ENCODE peak calls at places on chromosomes 1 and 21, in ten cellular contexts. One of them, this sample, is unnamed.

GRCh38 chr1:229059671-229060079 is 211.2 kb upstream of the RAB4A start:
- DNase-seq in activated CD4-positive, alpha-beta T cell treated with anti-CD3 and anti-CD28 coated beads, Interleukin-2, amount 50 U/mL, for 48 hours: no peak
- DNase-seq in Right ventricle myocardium superior: peak; percentile 68
- DNase-seq in glutamatergic neuron: no peak
- DNase-seq in body of pancreas: no peak
- DNase-seq in lower lobe of right lung: no peak
- DNase-seq in T-helper 2 cell: no peak
- DNase-seq in NCI-H2171 treated with DMSO at 0.1 percent for 48 hours: no peak
- DNase-seq in stimulated activated CD4-positive, alpha-beta T cell treated with anti-CD3 and anti-CD28 coated beads, TNF-alpha, amount 100 ng/mL, for 1 hour: no peak
- DNase-seq in fibroblast of mammary gland: peak; percentile 81
- DNase-seq in this sample: no peak

GRCh38 chr1:29650041-29650400 is 413.7 kb downstream of the PTPRU start:
- DNase-seq in activated CD4-positive, alpha-beta T cell treated with anti-CD3 and anti-CD28 coated beads, Interleukin-2, amount 50 U/mL, for 48 hours: no peak
- DNase-seq in T-helper 2 cell: no peak
- DNase-seq in glutamatergic neuron: no peak
- DNase-seq in NCI-H2171 treated with DMSO at 0.1 percent for 48 hours: no peak
- DNase-seq in Right ventricle myocardium superior: no peak
- DNase-seq in lower lobe of right lung: no peak
- DNase-seq in body of pancreas: no peak
- DNase-seq in fibroblast of mammary gland: no peak
- DNase-seq in stimulated activated CD4-positive, alpha-beta T cell treated with anti-CD3 and anti-CD28 coated beads, TNF-alpha, amount 100 ng/mL, for 1 hour: no peak
- DNase-seq in this sample: no peak

GRCh38 chr1:153779781-153780541 is 4.8 kb downstream of the SLC27A3 start:
- DNase-seq in T-helper 2 cell: no peak
- DNase-seq in NCI-H2171 treated with DMSO at 0.1 percent for 48 hours: no peak
- DNase-seq in glutamatergic neuron: no peak
- DNase-seq in activated CD4-positive, alpha-beta T cell treated with anti-CD3 and anti-CD28 coated beads, Interleukin-2, amount 50 U/mL, for 48 hours: no peak
- DNase-seq in fibroblast of mammary gland: no peak
- DNase-seq in body of pancreas: peak; percentile 49
- DNase-seq in Right ventricle myocardium superior: no peak
- DNase-seq in lower lobe of right lung: peak; percentile 32
- DNase-seq in stimulated activated CD4-positive, alpha-beta T cell treated with anti-CD3 and anti-CD28 coated beads, TNF-alpha, amount 100 ng/mL, for 1 hour: no peak
- DNase-seq in this sample: no peak

GRCh38 chr1:212667223-212668139 is 32.2 kb downstream of the BATF3 start:
- DNase-seq in lower lobe of right lung: no peak
- DNase-seq in Right ventricle myocardium superior: no peak
- DNase-seq in T-helper 2 cell: no peak
- DNase-seq in stimulated activated CD4-positive, alpha-beta T cell treated with anti-CD3 and anti-CD28 coated beads, TNF-alpha, amount 100 ng/mL, for 1 hour: no peak
- DNase-seq in glutamatergic neuron: peak; percentile 59
- DNase-seq in activated CD4-positive, alpha-beta T cell treated with anti-CD3 and anti-CD28 coated beads, Interleukin-2, amount 50 U/mL, for 48 hours: no peak
- DNase-seq in body of pancreas: no peak
- DNase-seq in fibroblast of mammary gland: peak; percentile 97
- DNase-seq in NCI-H2171 treated with DMSO at 0.1 percent for 48 hours: peak; percentile 84
- DNase-seq in this sample: no peak

GRCh38 chr1:243710467-243710866 is 139.6 kb downstream of the AKT3 start:
- DNase-seq in T-helper 2 cell: no peak
- DNase-seq in fibroblast of mammary gland: no peak
- DNase-seq in NCI-H2171 treated with DMSO at 0.1 percent for 48 hours: no peak
- DNase-seq in body of pancreas: no peak
- DNase-seq in lower lobe of right lung: no peak
- DNase-seq in activated CD4-positive, alpha-beta T cell treated with anti-CD3 and anti-CD28 coated beads, Interleukin-2, amount 50 U/mL, for 48 hours: no peak
- DNase-seq in stimulated activated CD4-positive, alpha-beta T cell treated with anti-CD3 and anti-CD28 coated beads, TNF-alpha, amount 100 ng/mL, for 1 hour: no peak
- DNase-seq in glutamatergic neuron: no peak
- DNase-seq in Right ventricle myocardium superior: no peak
- DNase-seq in this sample: no peak

GRCh38 chr1:181453541-181454201 is 29.6 kb upstream of the CACNA1E start:
- DNase-seq in fibroblast of mammary gland: no peak
- DNase-seq in NCI-H2171 treated with DMSO at 0.1 percent for 48 hours: no peak
- DNase-seq in lower lobe of right lung: no peak
- DNase-seq in activated CD4-positive, alpha-beta T cell treated with anti-CD3 and anti-CD28 coated beads, Interleukin-2, amount 50 U/mL, for 48 hours: no peak
- DNase-seq in stimulated activated CD4-positive, alpha-beta T cell treated with anti-CD3 and anti-CD28 coated beads, TNF-alpha, amount 100 ng/mL, for 1 hour: no peak
- DNase-seq in Right ventricle myocardium superior: no peak
- DNase-seq in T-helper 2 cell: no peak
- DNase-seq in glutamatergic neuron: no peak
- DNase-seq in body of pancreas: no peak
- DNase-seq in this sample: no peak

GRCh38 chr21:34935868-34936267 is 113.2 kb downstream of the RUNX1 start:
- DNase-seq in stimulated activated CD4-positive, alpha-beta T cell treated with anti-CD3 and anti-CD28 coated beads, TNF-alpha, amount 100 ng/mL, for 1 hour: no peak
- DNase-seq in glutamatergic neuron: no peak
- DNase-seq in Right ventricle myocardium superior: no peak
- DNase-seq in fibroblast of mammary gland: peak; percentile 26
- DNase-seq in NCI-H2171 treated with DMSO at 0.1 percent for 48 hours: no peak
- DNase-seq in lower lobe of right lung: no peak
- DNase-seq in T-helper 2 cell: no peak
- DNase-seq in activated CD4-positive, alpha-beta T cell treated with anti-CD3 and anti-CD28 coated beads, Interleukin-2, amount 50 U/mL, for 48 hours: no peak
- DNase-seq in body of pancreas: no peak
- DNase-seq in this sample: no peak

GRCh38 chr1:213051127-213051880 is at the start of gene RPS6KC1:
- DNase-seq in glutamatergic neuron: peak; percentile 89
- DNase-seq in T-helper 2 cell: peak; percentile 68
- DNase-seq in Right ventricle myocardium superior: peak; percentile 92
- DNase-seq in NCI-H2171 treated with DMSO at 0.1 percent for 48 hours: peak; percentile 93
- DNase-seq in activated CD4-positive, alpha-beta T cell treated with anti-CD3 and anti-CD28 coated beads, Interleukin-2, amount 50 U/mL, for 48 hours: peak; percentile 86
- DNase-seq in fibroblast of mammary gland: peak; percentile 79
- DNase-seq in stimulated activated CD4-positive, alpha-beta T cell treated with anti-CD3 and anti-CD28 coated beads, TNF-alpha, amount 100 ng/mL, for 1 hour: peak; percentile 58
- DNase-seq in body of pancreas: peak; percentile 80
- DNase-seq in lower lobe of right lung: peak; percentile 93
- DNase-seq in this sample: peak; percentile 94

GRCh38 chr1:112849425-112849966 is 106.5 kb downstream of the SLC16A1 start:
- DNase-seq in glutamatergic neuron: peak; percentile 71
- DNase-seq in Right ventricle myocardium superior: peak; percentile 41
- DNase-seq in body of pancreas: no peak
- DNase-seq in stimulated activated CD4-positive, alpha-beta T cell treated with anti-CD3 and anti-CD28 coated beads, TNF-alpha, amount 100 ng/mL, for 1 hour: no peak
- DNase-seq in lower lobe of right lung: no peak
- DNase-seq in T-helper 2 cell: no peak
- DNase-seq in activated CD4-positive, alpha-beta T cell treated with anti-CD3 and anti-CD28 coated beads, Interleukin-2, amount 50 U/mL, for 48 hours: peak; percentile 1
- DNase-seq in fibroblast of mammary gland: peak; percentile 28
- DNase-seq in NCI-H2171 treated with DMSO at 0.1 percent for 48 hours: peak; percentile 76
- DNase-seq in this sample: no peak

GRCh38 chr1:107794571-107794970 is 170.4 kb downstream of the VAV3 start:
- DNase-seq in body of pancreas: no peak
- DNase-seq in Right ventricle myocardium superior: no peak
- DNase-seq in stimulated activated CD4-positive, alpha-beta T cell treated with anti-CD3 and anti-CD28 coated beads, TNF-alpha, amount 100 ng/mL, for 1 hour: no peak
- DNase-seq in glutamatergic neuron: no peak
- DNase-seq in T-helper 2 cell: no peak
- DNase-seq in lower lobe of right lung: no peak
- DNase-seq in fibroblast of mammary gland: no peak
- DNase-seq in activated CD4-positive, alpha-beta T cell treated with anti-CD3 and anti-CD28 coated beads, Interleukin-2, amount 50 U/mL, for 48 hours: no peak
- DNase-seq in NCI-H2171 treated with DMSO at 0.1 percent for 48 hours: no peak
- DNase-seq in this sample: no peak

GRCh38 chr21:28903448-28903847 is 89.2 kb downstream of the LTN1 start:
- DNase-seq in stimulated activated CD4-positive, alpha-beta T cell treated with anti-CD3 and anti-CD28 coated beads, TNF-alpha, amount 100 ng/mL, for 1 hour: no peak
- DNase-seq in lower lobe of right lung: no peak
- DNase-seq in Right ventricle myocardium superior: no peak
- DNase-seq in fibroblast of mammary gland: no peak
- DNase-seq in glutamatergic neuron: no peak
- DNase-seq in body of pancreas: no peak
- DNase-seq in T-helper 2 cell: no peak
- DNase-seq in activated CD4-positive, alpha-beta T cell treated with anti-CD3 and anti-CD28 coated beads, Interleukin-2, amount 50 U/mL, for 48 hours: no peak
- DNase-seq in NCI-H2171 treated with DMSO at 0.1 percent for 48 hours: no peak
- DNase-seq in this sample: no peak

GRCh38 chr1:88774151-88774556 is 90.1 kb downstream of the PKN2 start:
- DNase-seq in T-helper 2 cell: no peak
- DNase-seq in glutamatergic neuron: no peak
- DNase-seq in activated CD4-positive, alpha-beta T cell treated with anti-CD3 and anti-CD28 coated beads, Interleukin-2, amount 50 U/mL, for 48 hours: peak; percentile 9
- DNase-seq in fibroblast of mammary gland: no peak
- DNase-seq in Right ventricle myocardium superior: no peak
- DNase-seq in lower lobe of right lung: no peak
- DNase-seq in stimulated activated CD4-positive, alpha-beta T cell treated with anti-CD3 and anti-CD28 coated beads, TNF-alpha, amount 100 ng/mL, for 1 hour: no peak
- DNase-seq in body of pancreas: no peak
- DNase-seq in NCI-H2171 treated with DMSO at 0.1 percent for 48 hours: no peak
- DNase-seq in this sample: no peak

GRCh38 chr1:6686294-6686693 is 15.3 kb downstream of the DNAJC11 start:
- DNase-seq in fibroblast of mammary gland: peak; percentile 12
- DNase-seq in NCI-H2171 treated with DMSO at 0.1 percent for 48 hours: no peak
- DNase-seq in body of pancreas: no peak
- DNase-seq in lower lobe of right lung: no peak
- DNase-seq in Right ventricle myocardium superior: no peak
- DNase-seq in T-helper 2 cell: no peak
- DNase-seq in activated CD4-positive, alpha-beta T cell treated with anti-CD3 and anti-CD28 coated beads, Interleukin-2, amount 50 U/mL, for 48 hours: no peak
- DNase-seq in stimulated activated CD4-positive, alpha-beta T cell treated with anti-CD3 and anti-CD28 coated beads, TNF-alpha, amount 100 ng/mL, for 1 hour: no peak
- DNase-seq in glutamatergic neuron: no peak
- DNase-seq in this sample: no peak

GRCh38 chr1:220921991-220922390 is 42.7 kb downstream of the HLX start:
- DNase-seq in glutamatergic neuron: no peak
- DNase-seq in lower lobe of right lung: no peak
- DNase-seq in body of pancreas: no peak
- DNase-seq in stimulated activated CD4-positive, alpha-beta T cell treated with anti-CD3 and anti-CD28 coated beads, TNF-alpha, amount 100 ng/mL, for 1 hour: no peak
- DNase-seq in T-helper 2 cell: no peak
- DNase-seq in NCI-H2171 treated with DMSO at 0.1 percent for 48 hours: no peak
- DNase-seq in activated CD4-positive, alpha-beta T cell treated with anti-CD3 and anti-CD28 coated beads, Interleukin-2, amount 50 U/mL, for 48 hours: no peak
- DNase-seq in fibroblast of mammary gland: no peak
- DNase-seq in Right ventricle myocardium superior: no peak
- DNase-seq in this sample: no peak

GRCh38 chr1:22607154-22607553 is 29.3 kb upstream of the C1QA start:
- DNase-seq in stimulated activated CD4-positive, alpha-beta T cell treated with anti-CD3 and anti-CD28 coated beads, TNF-alpha, amount 100 ng/mL, for 1 hour: no peak
- DNase-seq in glutamatergic neuron: no peak
- DNase-seq in body of pancreas: no peak
- DNase-seq in T-helper 2 cell: no peak
- DNase-seq in NCI-H2171 treated with DMSO at 0.1 percent for 48 hours: no peak
- DNase-seq in lower lobe of right lung: peak; percentile 17
- DNase-seq in Right ventricle myocardium superior: no peak
- DNase-seq in fibroblast of mammary gland: no peak
- DNase-seq in activated CD4-positive, alpha-beta T cell treated with anti-CD3 and anti-CD28 coated beads, Interleukin-2, amount 50 U/mL, for 48 hours: no peak
- DNase-seq in this sample: peak; percentile 54

GRCh38 chr1:162380061-162380846 is 1.3 kb upstream of the C1orf226 start:
- DNase-seq in lower lobe of right lung: no peak
- DNase-seq in T-helper 2 cell: no peak
- DNase-seq in stimulated activated CD4-positive, alpha-beta T cell treated with anti-CD3 and anti-CD28 coated beads, TNF-alpha, amount 100 ng/mL, for 1 hour: no peak
- DNase-seq in glutamatergic neuron: no peak
- DNase-seq in Right ventricle myocardium superior: no peak
- DNase-seq in NCI-H2171 treated with DMSO at 0.1 percent for 48 hours: no peak
- DNase-seq in fibroblast of mammary gland: peak; percentile 20
- DNase-seq in body of pancreas: no peak
- DNase-seq in activated CD4-positive, alpha-beta T cell treated with anti-CD3 and anti-CD28 coated beads, Interleukin-2, amount 50 U/mL, for 48 hours: no peak
- DNase-seq in this sample: no peak

GRCh38 chr1:12572506-12572905 is 45.5 kb downstream of the DHRS3 start:
- DNase-seq in NCI-H2171 treated with DMSO at 0.1 percent for 48 hours: no peak
- DNase-seq in lower lobe of right lung: no peak
- DNase-seq in body of pancreas: no peak
- DNase-seq in fibroblast of mammary gland: peak; percentile 48
- DNase-seq in Right ventricle myocardium superior: no peak
- DNase-seq in activated CD4-positive, alpha-beta T cell treated with anti-CD3 and anti-CD28 coated beads, Interleukin-2, amount 50 U/mL, for 48 hours: no peak
- DNase-seq in T-helper 2 cell: no peak
- DNase-seq in stimulated activated CD4-positive, alpha-beta T cell treated with anti-CD3 and anti-CD28 coated beads, TNF-alpha, amount 100 ng/mL, for 1 hour: no peak
- DNase-seq in glutamatergic neuron: no peak
- DNase-seq in this sample: no peak

GRCh38 chr1:209783338-209783737 is 1.0 kb downstream of the C1orf74 start:
- DNase-seq in body of pancreas: no peak
- DNase-seq in NCI-H2171 treated with DMSO at 0.1 percent for 48 hours: no peak
- DNase-seq in lower lobe of right lung: no peak
- DNase-seq in activated CD4-positive, alpha-beta T cell treated with anti-CD3 and anti-CD28 coated beads, Interleukin-2, amount 50 U/mL, for 48 hours: no peak
- DNase-seq in Right ventricle myocardium superior: no peak
- DNase-seq in T-helper 2 cell: no peak
- DNase-seq in glutamatergic neuron: no peak
- DNase-seq in stimulated activated CD4-positive, alpha-beta T cell treated with anti-CD3 and anti-CD28 coated beads, TNF-alpha, amount 100 ng/mL, for 1 hour: no peak
- DNase-seq in fibroblast of mammary gland: no peak
- DNase-seq in this sample: no peak

GRCh38 chr1:232923739-232924386 is 26.5 kb upstream of the NTPCR start:
- DNase-seq in lower lobe of right lung: no peak
- DNase-seq in stimulated activated CD4-positive, alpha-beta T cell treated with anti-CD3 and anti-CD28 coated beads, TNF-alpha, amount 100 ng/mL, for 1 hour: no peak
- DNase-seq in activated CD4-positive, alpha-beta T cell treated with anti-CD3 and anti-CD28 coated beads, Interleukin-2, amount 50 U/mL, for 48 hours: peak; percentile 47
- DNase-seq in T-helper 2 cell: peak; percentile 72
- DNase-seq in Right ventricle myocardium superior: no peak
- DNase-seq in body of pancreas: no peak
- DNase-seq in fibroblast of mammary gland: peak; percentile 60
- DNase-seq in NCI-H2171 treated with DMSO at 0.1 percent for 48 hours: no peak
- DNase-seq in glutamatergic neuron: no peak
- DNase-seq in this sample: no peak

GRCh38 chr1:239976130-239976968 is 115.3 kb upstream of the FMN2 start:
- DNase-seq in stimulated activated CD4-positive, alpha-beta T cell treated with anti-CD3 and anti-CD28 coated beads, TNF-alpha, amount 100 ng/mL, for 1 hour: no peak
- DNase-seq in fibroblast of mammary gland: peak; percentile 67
- DNase-seq in T-helper 2 cell: no peak
- DNase-seq in NCI-H2171 treated with DMSO at 0.1 percent for 48 hours: peak; percentile 8
- DNase-seq in Right ventricle myocardium superior: no peak
- DNase-seq in glutamatergic neuron: peak; percentile 71
- DNase-seq in activated CD4-positive, alpha-beta T cell treated with anti-CD3 and anti-CD28 coated beads, Interleukin-2, amount 50 U/mL, for 48 hours: peak; percentile 38
- DNase-seq in lower lobe of right lung: no peak
- DNase-seq in body of pancreas: peak; percentile 62
- DNase-seq in this sample: no peak

GRCh38 chr21:15751037-15751436 is 21.3 kb downstream of the USP25 start:
- DNase-seq in T-helper 2 cell: no peak
- DNase-seq in Right ventricle myocardium superior: no peak
- DNase-seq in glutamatergic neuron: no peak
- DNase-seq in stimulated activated CD4-positive, alpha-beta T cell treated with anti-CD3 and anti-CD28 coated beads, TNF-alpha, amount 100 ng/mL, for 1 hour: no peak
- DNase-seq in NCI-H2171 treated with DMSO at 0.1 percent for 48 hours: no peak
- DNase-seq in fibroblast of mammary gland: no peak
- DNase-seq in lower lobe of right lung: no peak
- DNase-seq in activated CD4-positive, alpha-beta T cell treated with anti-CD3 and anti-CD28 coated beads, Interleukin-2, amount 50 U/mL, for 48 hours: no peak
- DNase-seq in body of pancreas: no peak
- DNase-seq in this sample: no peak

GRCh38 chr1:207863893-207864535 is 46.9 kb downstream of the CD34 start:
- DNase-seq in T-helper 2 cell: peak; percentile 32
- DNase-seq in fibroblast of mammary gland: no peak
- DNase-seq in glutamatergic neuron: no peak
- DNase-seq in stimulated activated CD4-positive, alpha-beta T cell treated with anti-CD3 and anti-CD28 coated beads, TNF-alpha, amount 100 ng/mL, for 1 hour: no peak
- DNase-seq in body of pancreas: no peak
- DNase-seq in lower lobe of right lung: no peak
- DNase-seq in NCI-H2171 treated with DMSO at 0.1 percent for 48 hours: no peak
- DNase-seq in activated CD4-positive, alpha-beta T cell treated with anti-CD3 and anti-CD28 coated beads, Interleukin-2, amount 50 U/mL, for 48 hours: peak; percentile 36
- DNase-seq in Right ventricle myocardium superior: no peak
- DNase-seq in this sample: no peak

GRCh38 chr1:168554603-168555520 is 11.1 kb upstream of the XCL2 start:
- DNase-seq in NCI-H2171 treated with DMSO at 0.1 percent for 48 hours: no peak
- DNase-seq in fibroblast of mammary gland: no peak
- DNase-seq in glutamatergic neuron: no peak
- DNase-seq in stimulated activated CD4-positive, alpha-beta T cell treated with anti-CD3 and anti-CD28 coated beads, TNF-alpha, amount 100 ng/mL, for 1 hour: no peak
- DNase-seq in body of pancreas: no peak
- DNase-seq in lower lobe of right lung: no peak
- DNase-seq in activated CD4-positive, alpha-beta T cell treated with anti-CD3 and anti-CD28 coated beads, Interleukin-2, amount 50 U/mL, for 48 hours: no peak
- DNase-seq in Right ventricle myocardium superior: no peak
- DNase-seq in T-helper 2 cell: no peak
- DNase-seq in this sample: no peak

GRCh38 chr1:190205713-190206112 is 272.0 kb downstream of the BRINP3 start:
- DNase-seq in lower lobe of right lung: no peak
- DNase-seq in Right ventricle myocardium superior: no peak
- DNase-seq in body of pancreas: no peak
- DNase-seq in stimulated activated CD4-positive, alpha-beta T cell treated with anti-CD3 and anti-CD28 coated beads, TNF-alpha, amount 100 ng/mL, for 1 hour: no peak
- DNase-seq in T-helper 2 cell: no peak
- DNase-seq in NCI-H2171 treated with DMSO at 0.1 percent for 48 hours: no peak
- DNase-seq in fibroblast of mammary gland: no peak
- DNase-seq in activated CD4-positive, alpha-beta T cell treated with anti-CD3 and anti-CD28 coated beads, Interleukin-2, amount 50 U/mL, for 48 hours: no peak
- DNase-seq in glutamatergic neuron: no peak
- DNase-seq in this sample: no peak

GRCh38 chr1:109762821-109763645 is 690 bp downstream of the EPS8L3 start:
- DNase-seq in fibroblast of mammary gland: peak; percentile 73
- DNase-seq in glutamatergic neuron: peak; percentile 5
- DNase-seq in lower lobe of right lung: peak; percentile 43
- DNase-seq in NCI-H2171 treated with DMSO at 0.1 percent for 48 hours: no peak
- DNase-seq in activated CD4-positive, alpha-beta T cell treated with anti-CD3 and anti-CD28 coated beads, Interleukin-2, amount 50 U/mL, for 48 hours: no peak
- DNase-seq in stimulated activated CD4-positive, alpha-beta T cell treated with anti-CD3 and anti-CD28 coated beads, TNF-alpha, amount 100 ng/mL, for 1 hour: no peak
- DNase-seq in Right ventricle myocardium superior: peak; percentile 42
- DNase-seq in T-helper 2 cell: no peak
- DNase-seq in body of pancreas: peak; percentile 9
- DNase-seq in this sample: peak; percentile 45

GRCh38 chr1:34898220-34898820 is 31.1 kb downstream of the DLGAP3 start:
- DNase-seq in NCI-H2171 treated with DMSO at 0.1 percent for 48 hours: no peak
- DNase-seq in lower lobe of right lung: no peak
- DNase-seq in fibroblast of mammary gland: no peak
- DNase-seq in Right ventricle myocardium superior: no peak
- DNase-seq in glutamatergic neuron: no peak
- DNase-seq in T-helper 2 cell: no peak
- DNase-seq in activated CD4-positive, alpha-beta T cell treated with anti-CD3 and anti-CD28 coated beads, Interleukin-2, amount 50 U/mL, for 48 hours: no peak
- DNase-seq in body of pancreas: no peak
- DNase-seq in stimulated activated CD4-positive, alpha-beta T cell treated with anti-CD3 and anti-CD28 coated beads, TNF-alpha, amount 100 ng/mL, for 1 hour: no peak
- DNase-seq in this sample: no peak

GRCh38 chr1:109667452-109668122 is at the start of gene GSTM2:
- DNase-seq in lower lobe of right lung: peak; percentile 94
- DNase-seq in activated CD4-positive, alpha-beta T cell treated with anti-CD3 and anti-CD28 coated beads, Interleukin-2, amount 50 U/mL, for 48 hours: peak; percentile 92
- DNase-seq in NCI-H2171 treated with DMSO at 0.1 percent for 48 hours: peak; percentile 81
- DNase-seq in T-helper 2 cell: peak; percentile 24
- DNase-seq in fibroblast of mammary gland: peak; percentile 76
- DNase-seq in body of pancreas: peak; percentile 91
- DNase-seq in glutamatergic neuron: peak; percentile 93
- DNase-seq in Right ventricle myocardium superior: peak; percentile 97
- DNase-seq in stimulated activated CD4-positive, alpha-beta T cell treated with anti-CD3 and anti-CD28 coated beads, TNF-alpha, amount 100 ng/mL, for 1 hour: peak; percentile 54
- DNase-seq in this sample: peak; percentile 96

GRCh38 chr1:178494569-178494971 is 2.2 kb downstream of the CLEC20A start:
- DNase-seq in body of pancreas: no peak
- DNase-seq in NCI-H2171 treated with DMSO at 0.1 percent for 48 hours: no peak
- DNase-seq in fibroblast of mammary gland: no peak
- DNase-seq in T-helper 2 cell: no peak
- DNase-seq in activated CD4-positive, alpha-beta T cell treated with anti-CD3 and anti-CD28 coated beads, Interleukin-2, amount 50 U/mL, for 48 hours: no peak
- DNase-seq in glutamatergic neuron: no peak
- DNase-seq in lower lobe of right lung: no peak
- DNase-seq in stimulated activated CD4-positive, alpha-beta T cell treated with anti-CD3 and anti-CD28 coated beads, TNF-alpha, amount 100 ng/mL, for 1 hour: no peak
- DNase-seq in Right ventricle myocardium superior: peak; percentile 59
- DNase-seq in this sample: no peak

This sample was measured in upper lobe of right lung.